ENCODE peak calls at places on chromosome 6, in nine cellular contexts. U is amygdala, B is HFFc6, X is AG20443, E is ovary, Q is heart left ventricle, W is osteocyte, J is iPS-NIHi11, A is T-helper 9 cell. V is an unnamed sample.

GRCh38 chr6:11586574-11586973 is 49.0 kb downstream of the TMEM170B start:
- DNase-seq in U (no peak), B (peak), X (peak), E (no peak), Q (no peak), W (no peak), J (no peak), A (no peak), V (no peak)

GRCh38 chr6:2471474-2471873 is 226.1 kb upstream of the GMDS start:
- DNase-seq in U (no peak), B (no peak), X (no peak), E (no peak), Q (no peak), W (no peak), J (no peak), A (no peak), V (no peak)

GRCh38 chr6:134190883-134191282 is 127.0 kb downstream of the SGK1 start:
- DNase-seq in U (no peak), B (no peak), X (no peak), E (no peak), Q (no peak), W (no peak), J (no peak), A (no peak), V (no peak)

GRCh38 chr6:43982084-43982625 is 145.1 kb downstream of the MRPL14 start:
- DNase-seq in U (no peak), B (no peak), X (no peak), E (no peak), Q (no peak), W (no peak), J (peak), A (no peak), V (peak)

GRCh38 chr6:85677243-85677956 is 34.7 kb upstream of the SYNCRIP start:
- DNase-seq in U (no peak), B (no peak), X (no peak), E (no peak), Q (no peak), W (no peak), J (no peak), A (no peak), V (no peak)

GRCh38 chr6:121826156-121826810 is 390.8 kb downstream of the GJA1 start:
- DNase-seq in U (no peak), B (peak), X (peak), E (no peak), Q (no peak), W (no peak), J (no peak), A (no peak), V (no peak)

GRCh38 chr6:45794465-45794864 is 221.2 kb downstream of the CLIC5 start:
- DNase-seq in U (no peak), B (no peak), X (no peak), E (no peak), Q (no peak), W (no peak), J (no peak), A (no peak), V (no peak)

GRCh38 chr6:56021943-56022342 is 146.6 kb upstream of the BMP5 start:
- DNase-seq in U (no peak), B (no peak), X (no peak), E (no peak), Q (no peak), W (no peak), J (peak), A (no peak), V (no peak)

GRCh38 chr6:122471107-122472021 is at the start of gene SERINC1:
- DNase-seq in U (peak), B (peak), X (peak), E (peak), Q (peak), W (peak), J (peak), A (peak), V (peak)

GRCh38 chr6:72623808-72624207 is 1.9 kb downstream of the KCNQ5 start:
- DNase-seq in U (no peak), B (no peak), X (no peak), E (no peak), Q (no peak), W (no peak), J (no peak), A (no peak), V (no peak)

GRCh38 chr6:166005846-166006592 is 161.6 kb downstream of the TBXT start:
- DNase-seq in U (peak), B (no peak), X (peak), E (peak), Q (peak), W (no peak), J (peak), A (no peak), V (peak)

GRCh38 chr6:71080151-71080550 is 123.3 kb upstream of the B3GAT2 start:
- DNase-seq in U (no peak), B (no peak), X (no peak), E (no peak), Q (no peak), W (no peak), J (no peak), A (no peak), V (no peak)